ENCODE peak calls at places on chromosomes 7 and 10, in six cellular contexts. K is iris pigment epithelial cell, I is GOT3, T is sigmoid colon, B is hypothalamus, R is skeletal muscle cell. N is an unnamed sample.

GRCh38 chr10:34098817-34099567 is 716.1 kb downstream of the PARD3 start:
- DNase-seq in K (no peak), I (no peak), T (no peak), B (no peak), R (no peak), N (no peak)

GRCh38 chr7:109343662-109344061 is 774.0 kb downstream of the DNAJB9 start:
- DNase-seq in K (no peak), I (no peak), T (no peak), B (no peak), R (no peak), N (no peak)

GRCh38 chr7:116521046-116521664 is 3.7 kb upstream of the CAV1 start:
- DNase-seq in K (no peak), I (no peak), T (no peak), B (no peak), R (no peak), N (no peak)

GRCh38 chr10:103120546-103120945 is 72.5 kb downstream of the NT5C2 start:
- DNase-seq in K (no peak), I (no peak), T (no peak), B (no peak), R (no peak), N (no peak)

GRCh38 chr7:75870557-75870956 is 8.3 kb upstream of the RHBDD2 start:
- DNase-seq in K (no peak), I (no peak), T (no peak), B (no peak), R (no peak), N (no peak)

GRCh38 chr7:142745091-142745635 is 4.1 kb upstream of the PRSS1 start:
- DNase-seq in K (peak), I (no peak), T (no peak), B (no peak), R (no peak), N (no peak)

GRCh38 chr7:43698461-43699255 is 30.7 kb downstream of the COA1 start:
- DNase-seq in K (peak), I (no peak), T (no peak), B (no peak), R (no peak), N (no peak)

GRCh38 chr10:83819609-83820008 is 319.7 kb upstream of the GHITM start:
- DNase-seq in K (no peak), I (no peak), T (no peak), B (no peak), R (no peak), N (no peak)

GRCh38 chr10:119340893-119341235 is 133.5 kb downstream of the GRK5 start:
- DNase-seq in K (no peak), I (no peak), T (no peak), B (no peak), R (no peak), N (no peak)

GRCh38 chr10:45080321-45080720 is 79.6 kb downstream of the ZNF22 start:
- DNase-seq in K (no peak), I (no peak), T (no peak), B (no peak), R (no peak), N (no peak)